ENCODE peak calls at places on chromosomes 3 and 15, in seven cellular contexts. O is ureter; B is esophagus squamous epithelium; A is astrocyte; W is SW480; Y is activated T-cell treated with anti-CD3 and anti-CD28 coated beads, Interleukin-2, amount 50 U/mL, for 72 hours; P is heart right ventricle. E is an unnamed sample.

GRCh38 chr15:47959617-47960398 is 161.0 kb upstream of the SLC24A5 start:
- DNase-seq in P (no peak), Y (no peak), W (no peak), O (no peak), A (no peak), B (no peak), E (no peak)

GRCh38 chr3:193665370-193665989 is 72.5 kb downstream of the OPA1 start:
- DNase-seq in B (no peak), P (no peak), A (peak; percentile 19), O (no peak), Y (no peak), W (peak; percentile 55), E (no peak)

GRCh38 chr15:58154769-58155168 is 16.6 kb downstream of the AQP9 start:
- DNase-seq in P (no peak), W (no peak), B (no peak), O (no peak), A (no peak), Y (no peak), E (no peak)

GRCh38 chr3:133573629-133574194 is at the start of gene CDV3:
- DNase-seq in B (no peak), P (peak; percentile 39), O (peak; percentile 65), W (no peak), Y (peak; percentile 84), A (no peak), E (no peak)

GRCh38 chr3:46931631-46932441 is 44.7 kb downstream of the CCDC12 start:
- DNase-seq in Y (no peak), O (no peak), P (no peak), B (no peak), W (peak; percentile 91), A (no peak), E (peak; percentile 67)

GRCh38 chr15:74300057-74300620 is 64.0 kb downstream of the CCDC33 start:
- DNase-seq in A (no peak), O (no peak), P (no peak), B (no peak), Y (no peak), W (no peak), E (no peak)

GRCh38 chr3:96354742-96355141 is 459.7 kb upstream of the EPHA6 start:
- DNase-seq in A (peak; percentile 25), O (no peak), B (no peak), P (no peak), Y (no peak), W (no peak), E (no peak)

GRCh38 chr3:80767599-80767998 is 993.8 kb downstream of the GBE1 start:
- DNase-seq in A (no peak), O (no peak), B (no peak), Y (no peak), W (peak; percentile 32), P (no peak), E (no peak)

GRCh38 chr15:101262551-101262950 is 10.7 kb upstream of the CHSY1 start:
- DNase-seq in A (no peak), B (no peak), P (no peak), W (no peak), Y (no peak), O (no peak), E (no peak)

GRCh38 chr3:55090310-55090709 is 162.5 kb upstream of the LRTM1 start:
- DNase-seq in A (no peak), P (no peak), B (no peak), W (no peak), O (no peak), Y (no peak), E (no peak)

GRCh38 chr3:175457301-175457700 is 598.2 kb downstream of the NAALADL2 start:
- DNase-seq in B (no peak), Y (no peak), A (no peak), O (no peak), W (no peak), P (no peak), E (no peak)

GRCh38 chr3:10357592-10358308 is 36.8 kb upstream of the SEC13 start:
- DNase-seq in Y (no peak), A (peak; percentile 83), W (peak; percentile 11), P (peak; percentile 30), O (no peak), B (no peak), E (peak; percentile 59)

GRCh38 chr15:88888719-88889118 is 6.6 kb downstream of the HAPLN3 start:
- DNase-seq in B (no peak), O (no peak), Y (no peak), A (no peak), P (no peak), W (no peak), E (no peak)

GRCh38 chr15:74384566-74385441 is 17.4 kb upstream of the CYP11A1 start:
- DNase-seq in O (no peak), B (no peak), P (no peak), A (peak; percentile 74), W (peak; percentile 39), Y (peak; percentile 70), E (peak; percentile 53)

GRCh38 chr3:161266731-161267150 is 45.6 kb downstream of the NMD3 start:
- DNase-seq in O (no peak), B (no peak), P (no peak), Y (no peak), A (peak; percentile 80), W (peak; percentile 52), E (no peak)

GRCh38 chr3:139263798-139264197 is 80.0 kb upstream of the MRPS22 start:
- DNase-seq in Y (no peak), A (no peak), B (no peak), O (peak; percentile 10), W (no peak), P (no peak), E (no peak)

GRCh38 chr3:106748471-106748870 is 628.8 kb upstream of the CCDC54 start:
- DNase-seq in O (no peak), B (no peak), P (no peak), A (no peak), W (no peak), Y (no peak), E (no peak)

GRCh38 chr3:45145681-45146614 is at the start of gene CDCP1:
- DNase-seq in O (peak; percentile 65), A (no peak), B (no peak), Y (peak; percentile 9), P (no peak), W (peak; percentile 81), E (no peak)

GRCh38 chr15:81723758-81724157 is 322.1 kb downstream of the MEX3B start:
- DNase-seq in O (peak; percentile 44), W (no peak), Y (no peak), B (no peak), P (no peak), A (no peak), E (no peak)

GRCh38 chr3:192850501-192850981 is 67.1 kb downstream of the MB21D2 start:
- DNase-seq in W (peak; percentile 74), A (peak; percentile 86), P (no peak), B (no peak), Y (peak; percentile 72), O (peak; percentile 64), E (no peak)

GRCh38 chr3:184669578-184669977 is 42.3 kb downstream of the MAGEF1 start:
- DNase-seq in Y (no peak), W (no peak), P (no peak), O (no peak), B (no peak), A (no peak), E (no peak)

GRCh38 chr3:45976191-45977091 is 19.2 kb downstream of the FYCO1 start:
- DNase-seq in A (no peak), Y (no peak), O (no peak), W (no peak), P (no peak), B (no peak), E (no peak)

GRCh38 chr3:46284981-46285683 is 42.9 kb downstream of the CCR3 start:
- DNase-seq in O (no peak), W (no peak), P (no peak), B (no peak), Y (peak; percentile 52), A (no peak), E (no peak)

GRCh38 chr3:14289590-14290453 is 111.2 kb downstream of the LSM3 start:
- DNase-seq in P (peak; percentile 56), A (peak; percentile 92), W (peak; percentile 90), B (no peak), O (no peak), Y (no peak), E (no peak)

GRCh38 chr3:160748787-160749186 is 7.2 kb upstream of the PPM1L start:
- DNase-seq in P (no peak), B (no peak), Y (no peak), W (no peak), A (no peak), O (no peak), E (no peak)

GRCh38 chr15:40927497-40928346 is 1.4 kb upstream of the DLL4 start:
- DNase-seq in P (no peak), A (no peak), O (no peak), W (no peak), B (no peak), Y (peak; percentile 22), E (peak; percentile 29)

E was measured in left cardiac atrium.